ENCODE peak calls at places on chromosomes 11 and 22, in ten cellular contexts. One of them, this sample, is unnamed.
A peak's percentile ranks its signal among the peaks of the same experiment; 100 is the strongest.

GRCh38 chr11:111793863-111794262 is 27.7 kb upstream of the PPP2R1B start:
- DNase-seq in cardiac septum: no peak
- DNase-seq in RPMI8226: no peak
- DNase-seq in A172: no peak
- DNase-seq in left colon: no peak
- DNase-seq in SJSA1: no peak
- DNase-seq in activated CD8-positive, alpha-beta memory T cell treated with anti-CD3 and anti-CD28 coated beads for 1 hour: no peak
- DNase-seq in neural crest cell: no peak
- DNase-seq in GM04504: peak; percentile 67
- DNase-seq in stimulated activated naive CD8-positive, alpha-beta T cell treated with anti-CD3 and anti-CD28 coated beads, Interleukin-15, Interleukin-2, amounts not matched to agents 100 U/mL and 50 U/mL, for 24 hours: no peak
- DNase-seq in this sample: no peak

GRCh38 chr11:132024587-132025295 is 654.3 kb downstream of the NTM start:
- DNase-seq in neural crest cell: no peak
- DNase-seq in RPMI8226: no peak
- DNase-seq in GM04504: peak; percentile 38
- DNase-seq in cardiac septum: no peak
- DNase-seq in activated CD8-positive, alpha-beta memory T cell treated with anti-CD3 and anti-CD28 coated beads for 1 hour: no peak
- DNase-seq in stimulated activated naive CD8-positive, alpha-beta T cell treated with anti-CD3 and anti-CD28 coated beads, Interleukin-15, Interleukin-2, amounts not matched to agents 100 U/mL and 50 U/mL, for 24 hours: no peak
- DNase-seq in SJSA1: no peak
- DNase-seq in left colon: no peak
- DNase-seq in A172: peak; percentile 85
- DNase-seq in this sample: no peak

GRCh38 chr11:30789270-30789669 is 203.1 kb upstream of the MPPED2 start:
- DNase-seq in activated CD8-positive, alpha-beta memory T cell treated with anti-CD3 and anti-CD28 coated beads for 1 hour: no peak
- DNase-seq in stimulated activated naive CD8-positive, alpha-beta T cell treated with anti-CD3 and anti-CD28 coated beads, Interleukin-15, Interleukin-2, amounts not matched to agents 100 U/mL and 50 U/mL, for 24 hours: no peak
- DNase-seq in left colon: no peak
- DNase-seq in cardiac septum: no peak
- DNase-seq in RPMI8226: no peak
- DNase-seq in SJSA1: no peak
- DNase-seq in A172: peak; percentile 42
- DNase-seq in neural crest cell: no peak
- DNase-seq in GM04504: peak; percentile 33
- DNase-seq in this sample: no peak

GRCh38 chr22:30855677-30856518 is 112.7 kb downstream of the MORC2 start:
- DNase-seq in cardiac septum: no peak
- DNase-seq in A172: no peak
- DNase-seq in RPMI8226: no peak
- DNase-seq in left colon: no peak
- DNase-seq in activated CD8-positive, alpha-beta memory T cell treated with anti-CD3 and anti-CD28 coated beads for 1 hour: no peak
- DNase-seq in stimulated activated naive CD8-positive, alpha-beta T cell treated with anti-CD3 and anti-CD28 coated beads, Interleukin-15, Interleukin-2, amounts not matched to agents 100 U/mL and 50 U/mL, for 24 hours: no peak
- DNase-seq in neural crest cell: no peak
- DNase-seq in SJSA1: no peak
- DNase-seq in GM04504: no peak
- DNase-seq in this sample: no peak

GRCh38 chr11:31943056-31943780 is 132.1 kb upstream of the PAX6 start:
- DNase-seq in left colon: no peak
- DNase-seq in neural crest cell: no peak
- DNase-seq in RPMI8226: no peak
- DNase-seq in SJSA1: no peak
- DNase-seq in activated CD8-positive, alpha-beta memory T cell treated with anti-CD3 and anti-CD28 coated beads for 1 hour: no peak
- DNase-seq in cardiac septum: no peak
- DNase-seq in GM04504: no peak
- DNase-seq in A172: no peak
- DNase-seq in stimulated activated naive CD8-positive, alpha-beta T cell treated with anti-CD3 and anti-CD28 coated beads, Interleukin-15, Interleukin-2, amounts not matched to agents 100 U/mL and 50 U/mL, for 24 hours: no peak
- DNase-seq in this sample: no peak

GRCh38 chr22:27270818-27271510 is 530.6 kb downstream of the MN1 start:
- DNase-seq in left colon: no peak
- DNase-seq in A172: no peak
- DNase-seq in SJSA1: no peak
- DNase-seq in RPMI8226: no peak
- DNase-seq in activated CD8-positive, alpha-beta memory T cell treated with anti-CD3 and anti-CD28 coated beads for 1 hour: no peak
- DNase-seq in stimulated activated naive CD8-positive, alpha-beta T cell treated with anti-CD3 and anti-CD28 coated beads, Interleukin-15, Interleukin-2, amounts not matched to agents 100 U/mL and 50 U/mL, for 24 hours: no peak
- DNase-seq in GM04504: no peak
- DNase-seq in neural crest cell: no peak
- DNase-seq in cardiac septum: peak; percentile 80
- DNase-seq in this sample: no peak

GRCh38 chr11:38476808-38477565 is 1879.0 kb upstream of the RAG2 start:
- DNase-seq in GM04504: no peak
- DNase-seq in neural crest cell: no peak
- DNase-seq in stimulated activated naive CD8-positive, alpha-beta T cell treated with anti-CD3 and anti-CD28 coated beads, Interleukin-15, Interleukin-2, amounts not matched to agents 100 U/mL and 50 U/mL, for 24 hours: no peak
- DNase-seq in left colon: no peak
- DNase-seq in A172: no peak
- DNase-seq in SJSA1: peak; percentile 41
- DNase-seq in activated CD8-positive, alpha-beta memory T cell treated with anti-CD3 and anti-CD28 coated beads for 1 hour: no peak
- DNase-seq in RPMI8226: no peak
- DNase-seq in cardiac septum: no peak
- DNase-seq in this sample: no peak

GRCh38 chr22:24060375-24060788 is 49.3 kb downstream of the CABIN1 start:
- DNase-seq in left colon: no peak
- DNase-seq in activated CD8-positive, alpha-beta memory T cell treated with anti-CD3 and anti-CD28 coated beads for 1 hour: no peak
- DNase-seq in A172: peak; percentile 56
- DNase-seq in cardiac septum: peak; percentile 63
- DNase-seq in neural crest cell: no peak
- DNase-seq in SJSA1: peak; percentile 61
- DNase-seq in stimulated activated naive CD8-positive, alpha-beta T cell treated with anti-CD3 and anti-CD28 coated beads, Interleukin-15, Interleukin-2, amounts not matched to agents 100 U/mL and 50 U/mL, for 24 hours: no peak
- DNase-seq in RPMI8226: no peak
- DNase-seq in GM04504: peak; percentile 86
- DNase-seq in this sample: peak; percentile 24

GRCh38 chr11:108286956-108287355 is 64.1 kb downstream of the ATM start:
- DNase-seq in activated CD8-positive, alpha-beta memory T cell treated with anti-CD3 and anti-CD28 coated beads for 1 hour: no peak
- DNase-seq in neural crest cell: no peak
- DNase-seq in SJSA1: no peak
- DNase-seq in cardiac septum: no peak
- DNase-seq in A172: no peak
- DNase-seq in stimulated activated naive CD8-positive, alpha-beta T cell treated with anti-CD3 and anti-CD28 coated beads, Interleukin-15, Interleukin-2, amounts not matched to agents 100 U/mL and 50 U/mL, for 24 hours: no peak
- DNase-seq in GM04504: no peak
- DNase-seq in RPMI8226: no peak
- DNase-seq in left colon: no peak
- DNase-seq in this sample: no peak

GRCh38 chr11:126054412-126054811 is 8.3 kb downstream of the CDON start:
- DNase-seq in A172: no peak
- DNase-seq in activated CD8-positive, alpha-beta memory T cell treated with anti-CD3 and anti-CD28 coated beads for 1 hour: no peak
- DNase-seq in SJSA1: no peak
- DNase-seq in neural crest cell: no peak
- DNase-seq in left colon: no peak
- DNase-seq in GM04504: no peak
- DNase-seq in stimulated activated naive CD8-positive, alpha-beta T cell treated with anti-CD3 and anti-CD28 coated beads, Interleukin-15, Interleukin-2, amounts not matched to agents 100 U/mL and 50 U/mL, for 24 hours: no peak
- DNase-seq in cardiac septum: no peak
- DNase-seq in RPMI8226: no peak
- DNase-seq in this sample: no peak

GRCh38 chr11:86261328-86261727 is 16.8 kb downstream of the EED start:
- DNase-seq in SJSA1: no peak
- DNase-seq in neural crest cell: no peak
- DNase-seq in activated CD8-positive, alpha-beta memory T cell treated with anti-CD3 and anti-CD28 coated beads for 1 hour: no peak
- DNase-seq in stimulated activated naive CD8-positive, alpha-beta T cell treated with anti-CD3 and anti-CD28 coated beads, Interleukin-15, Interleukin-2, amounts not matched to agents 100 U/mL and 50 U/mL, for 24 hours: no peak
- DNase-seq in A172: no peak
- DNase-seq in GM04504: no peak
- DNase-seq in cardiac septum: no peak
- DNase-seq in left colon: no peak
- DNase-seq in RPMI8226: no peak
- DNase-seq in this sample: no peak

GRCh38 chr22:40281717-40282116 is 64.6 kb upstream of the ADSL start:
- DNase-seq in left colon: no peak
- DNase-seq in GM04504: no peak
- DNase-seq in neural crest cell: no peak
- DNase-seq in activated CD8-positive, alpha-beta memory T cell treated with anti-CD3 and anti-CD28 coated beads for 1 hour: no peak
- DNase-seq in stimulated activated naive CD8-positive, alpha-beta T cell treated with anti-CD3 and anti-CD28 coated beads, Interleukin-15, Interleukin-2, amounts not matched to agents 100 U/mL and 50 U/mL, for 24 hours: no peak
- DNase-seq in SJSA1: no peak
- DNase-seq in cardiac septum: no peak
- DNase-seq in A172: no peak
- DNase-seq in RPMI8226: no peak
- DNase-seq in this sample: no peak

GRCh38 chr22:22928666-22929380 is 41.2 kb downstream of the IGLL5 start:
- DNase-seq in activated CD8-positive, alpha-beta memory T cell treated with anti-CD3 and anti-CD28 coated beads for 1 hour: peak; percentile 1
- DNase-seq in A172: peak; percentile 74
- DNase-seq in neural crest cell: no peak
- DNase-seq in cardiac septum: no peak
- DNase-seq in left colon: peak; percentile 73
- DNase-seq in GM04504: peak; percentile 10
- DNase-seq in SJSA1: peak; percentile 85
- DNase-seq in stimulated activated naive CD8-positive, alpha-beta T cell treated with anti-CD3 and anti-CD28 coated beads, Interleukin-15, Interleukin-2, amounts not matched to agents 100 U/mL and 50 U/mL, for 24 hours: peak; percentile 75
- DNase-seq in RPMI8226: peak; percentile 100
- DNase-seq in this sample: no peak

GRCh38 chr11:107789767-107790166 is 68.8 kb downstream of the SLC35F2 start:
- DNase-seq in A172: no peak
- DNase-seq in cardiac septum: no peak
- DNase-seq in RPMI8226: no peak
- DNase-seq in activated CD8-positive, alpha-beta memory T cell treated with anti-CD3 and anti-CD28 coated beads for 1 hour: no peak
- DNase-seq in left colon: no peak
- DNase-seq in stimulated activated naive CD8-positive, alpha-beta T cell treated with anti-CD3 and anti-CD28 coated beads, Interleukin-15, Interleukin-2, amounts not matched to agents 100 U/mL and 50 U/mL, for 24 hours: no peak
- DNase-seq in neural crest cell: no peak
- DNase-seq in GM04504: no peak
- DNase-seq in SJSA1: no peak
- DNase-seq in this sample: no peak

GRCh38 chr22:49667236-49667635 is 160.4 kb downstream of the BRD1 start:
- DNase-seq in A172: no peak
- DNase-seq in stimulated activated naive CD8-positive, alpha-beta T cell treated with anti-CD3 and anti-CD28 coated beads, Interleukin-15, Interleukin-2, amounts not matched to agents 100 U/mL and 50 U/mL, for 24 hours: no peak
- DNase-seq in neural crest cell: no peak
- DNase-seq in activated CD8-positive, alpha-beta memory T cell treated with anti-CD3 and anti-CD28 coated beads for 1 hour: no peak
- DNase-seq in left colon: no peak
- DNase-seq in cardiac septum: no peak
- DNase-seq in SJSA1: peak; percentile 32
- DNase-seq in GM04504: no peak
- DNase-seq in RPMI8226: no peak
- DNase-seq in this sample: no peak

GRCh38 chr11:75543808-75544207 is 18.1 kb upstream of the GDPD5 start:
- DNase-seq in activated CD8-positive, alpha-beta memory T cell treated with anti-CD3 and anti-CD28 coated beads for 1 hour: no peak
- DNase-seq in RPMI8226: peak; percentile 50
- DNase-seq in SJSA1: no peak
- DNase-seq in A172: no peak
- DNase-seq in GM04504: no peak
- DNase-seq in left colon: no peak
- DNase-seq in cardiac septum: no peak
- DNase-seq in neural crest cell: no peak
- DNase-seq in stimulated activated naive CD8-positive, alpha-beta T cell treated with anti-CD3 and anti-CD28 coated beads, Interleukin-15, Interleukin-2, amounts not matched to agents 100 U/mL and 50 U/mL, for 24 hours: no peak
- DNase-seq in this sample: no peak

GRCh38 chr11:130513132-130513531 is 64.7 kb downstream of the ADAMTS15 start:
- DNase-seq in left colon: peak; percentile 81
- DNase-seq in activated CD8-positive, alpha-beta memory T cell treated with anti-CD3 and anti-CD28 coated beads for 1 hour: no peak
- DNase-seq in neural crest cell: no peak
- DNase-seq in GM04504: peak; percentile 60
- DNase-seq in stimulated activated naive CD8-positive, alpha-beta T cell treated with anti-CD3 and anti-CD28 coated beads, Interleukin-15, Interleukin-2, amounts not matched to agents 100 U/mL and 50 U/mL, for 24 hours: no peak
- DNase-seq in A172: peak; percentile 8
- DNase-seq in cardiac septum: no peak
- DNase-seq in SJSA1: no peak
- DNase-seq in RPMI8226: no peak
- DNase-seq in this sample: peak; percentile 9

GRCh38 chr11:67393437-67393836 is 1.7 kb downstream of the RAD9A start:
- DNase-seq in GM04504: no peak
- DNase-seq in RPMI8226: no peak
- DNase-seq in left colon: no peak
- DNase-seq in SJSA1: no peak
- DNase-seq in A172: no peak
- DNase-seq in neural crest cell: no peak
- DNase-seq in stimulated activated naive CD8-positive, alpha-beta T cell treated with anti-CD3 and anti-CD28 coated beads, Interleukin-15, Interleukin-2, amounts not matched to agents 100 U/mL and 50 U/mL, for 24 hours: peak; percentile 4
- DNase-seq in activated CD8-positive, alpha-beta memory T cell treated with anti-CD3 and anti-CD28 coated beads for 1 hour: no peak
- DNase-seq in cardiac septum: no peak
- DNase-seq in this sample: no peak

GRCh38 chr11:120134106-120134930 is 3.6 kb downstream of the TRIM29 start:
- DNase-seq in activated CD8-positive, alpha-beta memory T cell treated with anti-CD3 and anti-CD28 coated beads for 1 hour: no peak
- DNase-seq in GM04504: no peak
- DNase-seq in SJSA1: peak; percentile 9
- DNase-seq in left colon: no peak
- DNase-seq in A172: no peak
- DNase-seq in stimulated activated naive CD8-positive, alpha-beta T cell treated with anti-CD3 and anti-CD28 coated beads, Interleukin-15, Interleukin-2, amounts not matched to agents 100 U/mL and 50 U/mL, for 24 hours: no peak
- DNase-seq in cardiac septum: peak; percentile 65
- DNase-seq in RPMI8226: no peak
- DNase-seq in neural crest cell: no peak
- DNase-seq in this sample: no peak

GRCh38 chr11:86806903-86807302 is 6.6 kb downstream of the PRSS23 start:
- DNase-seq in neural crest cell: no peak
- DNase-seq in SJSA1: no peak
- DNase-seq in activated CD8-positive, alpha-beta memory T cell treated with anti-CD3 and anti-CD28 coated beads for 1 hour: no peak
- DNase-seq in A172: no peak
- DNase-seq in GM04504: no peak
- DNase-seq in left colon: no peak
- DNase-seq in cardiac septum: no peak
- DNase-seq in RPMI8226: no peak
- DNase-seq in stimulated activated naive CD8-positive, alpha-beta T cell treated with anti-CD3 and anti-CD28 coated beads, Interleukin-15, Interleukin-2, amounts not matched to agents 100 U/mL and 50 U/mL, for 24 hours: no peak
- DNase-seq in this sample: no peak

GRCh38 chr22:49487950-49488349 is 339.7 kb downstream of the BRD1 start:
- DNase-seq in RPMI8226: no peak
- DNase-seq in stimulated activated naive CD8-positive, alpha-beta T cell treated with anti-CD3 and anti-CD28 coated beads, Interleukin-15, Interleukin-2, amounts not matched to agents 100 U/mL and 50 U/mL, for 24 hours: no peak
- DNase-seq in left colon: no peak
- DNase-seq in GM04504: no peak
- DNase-seq in neural crest cell: no peak
- DNase-seq in SJSA1: no peak
- DNase-seq in cardiac septum: peak; percentile 64
- DNase-seq in A172: no peak
- DNase-seq in activated CD8-positive, alpha-beta memory T cell treated with anti-CD3 and anti-CD28 coated beads for 1 hour: no peak
- DNase-seq in this sample: no peak

GRCh38 chr11:76781046-76781801 is 1.9 kb upstream of the TSKU start:
- DNase-seq in stimulated activated naive CD8-positive, alpha-beta T cell treated with anti-CD3 and anti-CD28 coated beads, Interleukin-15, Interleukin-2, amounts not matched to agents 100 U/mL and 50 U/mL, for 24 hours: no peak
- DNase-seq in A172: no peak
- DNase-seq in GM04504: no peak
- DNase-seq in SJSA1: no peak
- DNase-seq in cardiac septum: no peak
- DNase-seq in left colon: peak; percentile 78
- DNase-seq in neural crest cell: no peak
- DNase-seq in activated CD8-positive, alpha-beta memory T cell treated with anti-CD3 and anti-CD28 coated beads for 1 hour: no peak
- DNase-seq in RPMI8226: no peak
- DNase-seq in this sample: no peak

GRCh38 chr22:38782402-38783094 is 11.4 kb downstream of the DNAL4 start:
- DNase-seq in activated CD8-positive, alpha-beta memory T cell treated with anti-CD3 and anti-CD28 coated beads for 1 hour: no peak
- DNase-seq in GM04504: no peak
- DNase-seq in stimulated activated naive CD8-positive, alpha-beta T cell treated with anti-CD3 and anti-CD28 coated beads, Interleukin-15, Interleukin-2, amounts not matched to agents 100 U/mL and 50 U/mL, for 24 hours: no peak
- DNase-seq in cardiac septum: no peak
- DNase-seq in SJSA1: no peak
- DNase-seq in RPMI8226: no peak
- DNase-seq in left colon: no peak
- DNase-seq in neural crest cell: no peak
- DNase-seq in A172: peak; percentile 59
- DNase-seq in this sample: no peak

GRCh38 chr22:43828711-43829447 is 16.8 kb upstream of the EFCAB6 start:
- DNase-seq in stimulated activated naive CD8-positive, alpha-beta T cell treated with anti-CD3 and anti-CD28 coated beads, Interleukin-15, Interleukin-2, amounts not matched to agents 100 U/mL and 50 U/mL, for 24 hours: no peak
- DNase-seq in activated CD8-positive, alpha-beta memory T cell treated with anti-CD3 and anti-CD28 coated beads for 1 hour: no peak
- DNase-seq in GM04504: no peak
- DNase-seq in RPMI8226: no peak
- DNase-seq in cardiac septum: peak; percentile 80
- DNase-seq in A172: no peak
- DNase-seq in left colon: no peak
- DNase-seq in SJSA1: no peak
- DNase-seq in neural crest cell: no peak
- DNase-seq in this sample: no peak

GRCh38 chr11:111573821-111574249 is 28.4 kb upstream of the SIK2 start:
- DNase-seq in cardiac septum: no peak
- DNase-seq in activated CD8-positive, alpha-beta memory T cell treated with anti-CD3 and anti-CD28 coated beads for 1 hour: no peak
- DNase-seq in neural crest cell: no peak
- DNase-seq in GM04504: no peak
- DNase-seq in left colon: no peak
- DNase-seq in A172: no peak
- DNase-seq in RPMI8226: no peak
- DNase-seq in stimulated activated naive CD8-positive, alpha-beta T cell treated with anti-CD3 and anti-CD28 coated beads, Interleukin-15, Interleukin-2, amounts not matched to agents 100 U/mL and 50 U/mL, for 24 hours: no peak
- DNase-seq in SJSA1: no peak
- DNase-seq in this sample: no peak

GRCh38 chr11:45665206-45665932 is at the start of gene CHST1:
- DNase-seq in RPMI8226: peak; percentile 17
- DNase-seq in neural crest cell: no peak
- DNase-seq in stimulated activated naive CD8-positive, alpha-beta T cell treated with anti-CD3 and anti-CD28 coated beads, Interleukin-15, Interleukin-2, amounts not matched to agents 100 U/mL and 50 U/mL, for 24 hours: peak; percentile 36
- DNase-seq in cardiac septum: peak; percentile 76
- DNase-seq in GM04504: no peak
- DNase-seq in left colon: no peak
- DNase-seq in A172: peak; percentile 15
- DNase-seq in activated CD8-positive, alpha-beta memory T cell treated with anti-CD3 and anti-CD28 coated beads for 1 hour: no peak
- DNase-seq in SJSA1: no peak
- DNase-seq in this sample: peak; percentile 24

GRCh38 chr11:40513281-40513680 is 946.2 kb downstream of the LRRC4C start:
- DNase-seq in neural crest cell: no peak
- DNase-seq in SJSA1: no peak
- DNase-seq in activated CD8-positive, alpha-beta memory T cell treated with anti-CD3 and anti-CD28 coated beads for 1 hour: no peak
- DNase-seq in GM04504: no peak
- DNase-seq in left colon: no peak
- DNase-seq in A172: no peak
- DNase-seq in RPMI8226: peak; percentile 7
- DNase-seq in stimulated activated naive CD8-positive, alpha-beta T cell treated with anti-CD3 and anti-CD28 coated beads, Interleukin-15, Interleukin-2, amounts not matched to agents 100 U/mL and 50 U/mL, for 24 hours: no peak
- DNase-seq in cardiac septum: no peak
- DNase-seq in this sample: no peak

GRCh38 chr11:126121316-126121715 is 58.6 kb upstream of the CDON start:
- DNase-seq in A172: no peak
- DNase-seq in neural crest cell: no peak
- DNase-seq in GM04504: no peak
- DNase-seq in stimulated activated naive CD8-positive, alpha-beta T cell treated with anti-CD3 and anti-CD28 coated beads, Interleukin-15, Interleukin-2, amounts not matched to agents 100 U/mL and 50 U/mL, for 24 hours: no peak
- DNase-seq in activated CD8-positive, alpha-beta memory T cell treated with anti-CD3 and anti-CD28 coated beads for 1 hour: no peak
- DNase-seq in SJSA1: no peak
- DNase-seq in left colon: no peak
- DNase-seq in cardiac septum: no peak
- DNase-seq in RPMI8226: no peak
- DNase-seq in this sample: no peak

This sample was measured in mucosa of gallbladder.